ENCODE peak calls at places on chromosomes 5 and 9, in ten cellular contexts. J is GM19239; Q is myocyte; S is fibroblast of lung; H is glomerular endothelial cell; U is activated effector memory CD4-positive, alpha-beta T cell treated with Interleukin-2 at 50 U/mL for 16 hours; V is astrocyte of the spinal cord; A is amygdala; T is stimulated activated CD8-positive, alpha-beta memory T cell treated with anti-CD3 and anti-CD28 coated beads, Interleukin-2, amount 100 ng/mL, for 1 hour; C is activated T-cell treated with anti-CD3 and anti-CD28 coated beads for 1 hour. M is an unnamed sample.

GRCh38 chr5:68252678-68253520 is 37.3 kb downstream of the PIK3R1 start:
- DNase-seq in J (peak), Q (peak), C (no peak), A (peak), U (no peak), H (no peak), S (peak), T (peak), V (peak), M (no peak)

GRCh38 chr9:38342096-38342495 is 50.4 kb upstream of the ALDH1B1 start:
- DNase-seq in S (no peak), A (no peak), J (no peak), C (no peak), Q (no peak), T (no peak), H (no peak), V (no peak), U (no peak), M (no peak)

GRCh38 chr9:33884856-33885701 is 68.1 kb downstream of the UBE2R2 start:
- DNase-seq in S (peak), U (no peak), T (no peak), A (peak), C (no peak), Q (peak), H (peak), J (no peak), V (peak), M (no peak)

GRCh38 chr5:55712023-55712859 is at the start of gene SLC38A9:
- DNase-seq in H (peak), U (peak), Q (peak), V (peak), S (peak), C (peak), J (peak), A (peak), T (peak), M (peak)

GRCh38 chr5:176373100-176373818 is 8.0 kb downstream of the ARL10 start:
- DNase-seq in V (no peak), S (no peak), U (no peak), J (no peak), Q (no peak), T (no peak), H (no peak), C (no peak), A (no peak), M (no peak)

GRCh38 chr9:107020040-107020530 is 157.1 kb downstream of the ZNF462 start:
- DNase-seq in S (peak), Q (peak), T (no peak), A (no peak), C (no peak), V (peak), U (no peak), J (no peak), H (no peak), M (no peak)

GRCh38 chr9:136019041-136019680 is 58.0 kb upstream of the UBAC1 start:
- DNase-seq in Q (no peak), H (no peak), T (no peak), J (no peak), S (no peak), V (no peak), C (no peak), U (no peak), A (no peak), M (no peak)

GRCh38 chr5:150398432-150399157 is 14.1 kb downstream of the CD74 start:
- DNase-seq in U (no peak), Q (no peak), J (peak), H (no peak), V (no peak), C (no peak), S (no peak), A (no peak), T (no peak), M (no peak)

GRCh38 chr9:2234371-2234893 is 219.3 kb downstream of the SMARCA2 start:
- DNase-seq in J (no peak), T (no peak), S (peak), H (no peak), Q (peak), V (no peak), C (no peak), A (no peak), U (no peak), M (no peak)

GRCh38 chr9:125146247-125146646 is 2.9 kb upstream of the SCAI start:
- DNase-seq in A (no peak), H (no peak), V (peak), T (no peak), S (peak), U (no peak), C (no peak), J (no peak), Q (no peak), M (no peak)

GRCh38 chr9:21815643-21816042 is 13.2 kb downstream of the MTAP start:
- DNase-seq in T (no peak), J (no peak), Q (no peak), U (no peak), C (no peak), S (no peak), V (no peak), H (no peak), A (no peak), M (no peak)

GRCh38 chr9:88791105-88791805 is 200.0 kb upstream of the S1PR3 start:
- DNase-seq in S (peak), T (no peak), C (no peak), A (no peak), U (no peak), V (peak), H (no peak), J (no peak), Q (no peak), M (no peak)

GRCh38 chr5:9440517-9440916 is 105.4 kb downstream of the SEMA5A start:
- DNase-seq in U (no peak), S (peak), C (no peak), Q (no peak), T (no peak), H (no peak), J (no peak), A (no peak), V (peak), M (no peak)

GRCh38 chr5:107218457-107219193 is 452.1 kb downstream of the EFNA5 start:
- DNase-seq in T (no peak), V (peak), U (no peak), H (peak), A (no peak), S (peak), Q (peak), J (no peak), C (no peak), M (no peak)

GRCh38 chr5:153043876-153044275 is 446.6 kb upstream of the GRIA1 start:
- DNase-seq in H (no peak), S (peak), A (no peak), U (no peak), T (no peak), C (no peak), Q (peak), J (no peak), V (no peak), M (no peak)

GRCh38 chr5:164277720-164278119 is 772.3 kb downstream of the MAT2B start:
- DNase-seq in T (no peak), C (no peak), S (peak), H (no peak), U (no peak), A (no peak), Q (no peak), J (no peak), V (peak), M (no peak)

GRCh38 chr9:137722481-137722880 is 103.7 kb downstream of the EHMT1 start:
- DNase-seq in J (no peak), H (no peak), U (peak), C (no peak), Q (no peak), A (no peak), S (no peak), V (no peak), T (no peak), M (no peak)

GRCh38 chr5:39433123-39433522 is 8.3 kb upstream of the DAB2 start:
- DNase-seq in T (no peak), A (no peak), U (no peak), C (no peak), H (no peak), V (no peak), S (no peak), Q (no peak), J (no peak), M (no peak)

GRCh38 chr9:88322906-88323566 is 65.2 kb upstream of the SPIN1 start:
- DNase-seq in A (no peak), C (peak), V (peak), H (peak), Q (peak), J (peak), U (peak), S (peak), T (peak), M (no peak)

GRCh38 chr9:121285835-121286687 is 18.1 kb downstream of the GSN start:
- DNase-seq in V (peak), A (no peak), T (no peak), S (peak), J (no peak), U (no peak), Q (peak), C (no peak), H (peak), M (no peak)

GRCh38 chr9:127452481-127453092 is 1.3 kb downstream of the LRSAM1 start:
- DNase-seq in C (no peak), Q (peak), A (no peak), H (no peak), S (peak), U (no peak), V (peak), J (no peak), T (no peak), M (no peak)

GRCh38 chr5:109063223-109063622 is 315.5 kb downstream of the FER start:
- DNase-seq in H (no peak), V (no peak), A (no peak), T (no peak), S (peak), C (no peak), Q (peak), J (no peak), U (no peak), M (no peak)

GRCh38 chr9:106859957-106860715 is 2.8 kb upstream of the ZNF462 start:
- DNase-seq in J (no peak), V (peak), H (no peak), U (no peak), Q (peak), C (no peak), T (no peak), A (no peak), S (peak), M (no peak)

GRCh38 chr5:117945261-117945660 is 1043.1 kb downstream of the DTWD2 start:
- DNase-seq in A (no peak), T (no peak), V (no peak), H (no peak), U (no peak), Q (no peak), C (no peak), J (no peak), S (no peak), M (no peak)

GRCh38 chr9:112341741-112342140 is 8.3 kb upstream of the PTBP3 start:
- DNase-seq in S (peak), Q (peak), V (peak), H (no peak), T (no peak), U (no peak), C (no peak), A (no peak), J (no peak), M (no peak)

GRCh38 chr9:133505186-133505830 is 19.5 kb downstream of the MYMK start:
- DNase-seq in C (no peak), V (no peak), T (no peak), U (no peak), H (no peak), J (no peak), S (peak), A (no peak), Q (no peak), M (no peak)

GRCh38 chr9:98977246-98977681 is 33.6 kb downstream of the COL15A1 start:
- DNase-seq in V (no peak), Q (peak), H (no peak), C (no peak), J (no peak), U (no peak), T (no peak), S (no peak), A (no peak), M (no peak)

GRCh38 chr5:178630475-178630930 is 3.7 kb upstream of the CLK4 start:
- DNase-seq in J (no peak), V (no peak), S (peak), U (no peak), Q (no peak), A (no peak), T (no peak), C (no peak), H (no peak), M (no peak)

GRCh38 chr5:120538149-120538548 is 74.0 kb downstream of the PRR16 start:
- DNase-seq in H (no peak), A (no peak), J (no peak), U (no peak), T (no peak), C (no peak), S (peak), V (peak), Q (no peak), M (no peak)

GRCh38 chr9:28518439-28518838 is 945.2 kb upstream of the C9orf72 start:
- DNase-seq in C (no peak), V (no peak), Q (no peak), U (no peak), T (no peak), S (no peak), A (no peak), H (no peak), J (no peak), M (no peak)

GRCh38 chr5:40410939-40411635 is 268.6 kb upstream of the PTGER4 start:
- DNase-seq in V (peak), S (peak), A (no peak), T (no peak), Q (peak), H (peak), C (no peak), U (no peak), J (no peak), M (no peak)

GRCh38 chr9:129497064-129497836 is 123.7 kb downstream of the C9orf50 start:
- DNase-seq in S (peak), T (no peak), H (no peak), Q (peak), J (no peak), U (no peak), C (no peak), V (no peak), A (no peak), M (no peak)

GRCh38 chr5:63128018-63128417 is 549.4 kb downstream of the LRRC70 start:
- DNase-seq in S (peak), Q (no peak), A (no peak), U (no peak), C (no peak), J (no peak), V (no peak), T (no peak), H (no peak), M (no peak)

GRCh38 chr9:4371108-4371507 is 71.2 kb upstream of the GLIS3 start:
- DNase-seq in Q (peak), U (no peak), S (peak), H (peak), C (no peak), A (no peak), T (no peak), J (no peak), V (peak), M (no peak)

GRCh38 chr5:57303985-57304384 is 130.1 kb downstream of the GPBP1 start:
- DNase-seq in Q (no peak), U (no peak), J (no peak), V (no peak), C (no peak), H (no peak), A (no peak), S (no peak), T (no peak), M (no peak)

GRCh38 chr9:17627641-17628040 is 48.8 kb downstream of the SH3GL2 start:
- DNase-seq in Q (peak), S (peak), H (no peak), U (no peak), C (no peak), V (peak), J (no peak), A (no peak), T (no peak), M (no peak)

GRCh38 chr9:111632695-111633388 is 1.7 kb downstream of the DNAJC25 start:
- DNase-seq in J (no peak), T (no peak), U (no peak), H (no peak), V (no peak), S (no peak), C (no peak), A (no peak), Q (no peak), M (no peak)

GRCh38 chr5:1792842-1793266 is 6.8 kb downstream of the MRPL36 start:
- DNase-seq in V (peak), C (peak), U (peak), T (peak), J (peak), Q (peak), H (peak), S (peak), A (no peak), M (no peak)

GRCh38 chr9:95105519-95106287 is 211.8 kb downstream of the FANCC start:
- DNase-seq in U (no peak), V (no peak), T (no peak), J (no peak), C (no peak), H (no peak), Q (no peak), S (no peak), A (no peak), M (no peak)

M was measured in esophagus squamous epithelium.